ENCODE peak calls at places on chromosome 4, in six cellular contexts. R is fibroblast of lung, D is sigmoid colon, Y is H9, M is mucosa of descending colon, P is kidney epithelial cell. Z is an unnamed sample.

GRCh38 chr4:163582688-163583087 is 88.2 kb downstream of the TMA16 start:
- DNase-seq in R (no peak), M (no peak), P (no peak), D (no peak), Y (no peak), Z (no peak)

GRCh38 chr4:144310535-144310934 is 170.0 kb upstream of the GYPA start:
- DNase-seq in P (no peak), M (no peak), Y (no peak), R (no peak), D (no peak), Z (no peak)

GRCh38 chr4:40976343-40976742 is 226.6 kb downstream of the NSUN7 start:
- DNase-seq in M (no peak), D (no peak), Y (no peak), R (peak), P (no peak), Z (no peak)

GRCh38 chr4:133154725-133155124 is 5.6 kb downstream of the PCDH10 start:
- DNase-seq in M (no peak), R (peak), Y (no peak), D (no peak), P (no peak), Z (no peak)

GRCh38 chr4:147518846-147519767 is 38.2 kb downstream of the EDNRA start:
- DNase-seq in Y (peak), P (peak), D (no peak), M (no peak), R (peak), Z (no peak)

GRCh38 chr4:95596676-95597075 is 47.9 kb upstream of the UNC5C start:
- DNase-seq in D (no peak), M (no peak), Y (no peak), R (no peak), P (no peak), Z (no peak)

GRCh38 chr4:31620476-31620875 is 900.3 kb downstream of the PCDH7 start:
- DNase-seq in D (no peak), Y (no peak), R (peak), P (no peak), M (no peak), Z (no peak)

GRCh38 chr4:2271279-2272025 is 9.5 kb upstream of the MXD4 start:
- DNase-seq in R (no peak), D (no peak), P (no peak), Y (no peak), M (peak), Z (no peak)

GRCh38 chr4:154928640-154929257 is 147.7 kb downstream of the RBM46 start:
- DNase-seq in R (peak), Y (peak), P (peak), M (no peak), D (no peak), Z (no peak)

GRCh38 chr4:100933628-100934027 is 413.7 kb downstream of the PPP3CA start:
- DNase-seq in M (no peak), Y (no peak), R (peak), P (no peak), D (no peak), Z (no peak)

DNA sequence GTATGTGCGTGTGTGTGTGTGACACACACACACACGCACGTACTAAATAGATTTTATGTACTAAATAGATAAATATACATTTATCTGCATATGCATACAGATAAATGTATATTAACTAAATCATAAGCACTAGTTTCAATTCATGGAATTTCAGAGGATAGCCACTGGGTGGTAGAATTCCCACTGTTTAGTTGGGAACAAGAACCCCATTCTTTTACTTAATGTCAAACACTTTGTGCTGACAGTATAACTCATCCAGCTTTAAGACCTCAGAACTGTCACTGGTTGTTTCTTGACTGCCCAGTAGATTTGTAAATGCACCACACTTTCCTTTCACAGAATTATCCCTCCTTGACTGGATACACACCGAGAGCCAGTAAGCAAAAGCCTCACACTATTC is 32.5 kb downstream of the PPARGC1A start:
- DNase-seq in R (peak), Y (no peak), P (no peak), D (no peak), M (no peak), Z (no peak)
- TF ChIP-seq CTCF in R (peak), Y (peak), P (no peak), D (peak), M (peak), Z (no peak)

DNA sequence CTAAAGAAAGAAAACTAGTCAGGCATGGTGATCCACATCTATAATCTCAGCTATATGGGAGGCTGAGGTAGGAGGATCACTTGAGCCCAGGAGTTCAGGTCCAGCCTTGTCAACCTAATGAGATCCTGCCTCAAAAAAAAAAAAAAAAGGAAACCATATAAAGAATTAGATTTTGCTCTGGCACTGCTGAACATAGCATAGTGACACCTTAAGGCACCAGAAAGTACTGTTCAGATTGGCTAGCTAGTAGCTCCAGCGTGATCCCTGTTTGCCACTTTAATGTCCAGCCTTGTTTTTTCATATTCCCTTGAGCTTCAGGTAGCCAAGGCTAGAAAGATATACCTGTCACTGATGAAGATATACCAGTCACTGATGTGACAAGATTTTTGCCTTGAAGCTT is 34.1 kb downstream of the EXOC1 start:
- DNase-seq in D (no peak), Y (no peak), P (no peak), R (no peak), M (no peak), Z (no peak)
- TF ChIP-seq CTCF in D (no peak), Y (peak), P (no peak), R (no peak), M (no peak), Z (no peak)

DNA sequence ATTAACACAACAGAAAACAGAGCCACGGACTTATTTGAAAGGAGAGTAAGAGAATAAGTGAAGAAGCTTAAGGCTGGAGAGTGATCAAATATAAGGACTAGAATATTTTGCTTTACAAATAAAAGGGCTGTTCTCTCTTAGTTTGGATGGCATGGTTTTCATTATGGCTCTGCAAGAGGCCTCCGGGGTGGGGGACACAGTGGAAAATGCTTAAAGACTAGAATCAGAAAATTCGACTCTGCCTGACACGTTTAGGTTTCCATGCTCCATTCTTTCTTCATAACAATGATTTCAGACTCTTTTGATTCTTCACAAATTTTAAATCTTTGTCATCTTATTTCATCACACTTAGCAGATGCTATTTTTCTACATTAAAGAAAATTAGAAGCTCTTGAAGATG is 632.4 kb upstream of the BOD1L1 start:
- DNase-seq in Y (no peak), M (no peak), R (no peak), D (no peak), P (no peak), Z (no peak)
- TF ChIP-seq CTCF in Y (no peak), M (no peak), R (no peak), D (no peak), P (no peak), Z (no peak)

GRCh38 chr4:125315571-125316390 is 1.0 kb downstream of the FAT4 start:
- DNase-seq in P (no peak), M (no peak), R (peak), D (peak), Y (peak), Z (peak)

GRCh38 chr4:125314676-125315570 is at the start of gene FAT4:
- DNase-seq in Y (peak), P (peak), D (peak), R (peak), M (peak), Z (peak)

GRCh38 chr4:125317526-125317880 is 2.7 kb downstream of the FAT4 start:
- DNase-seq in D (peak), P (no peak), Y (peak), M (peak), R (peak), Z (no peak)

GRCh38 chr4:125316391-125316780 is 1.6 kb downstream of the FAT4 start:
- DNase-seq in D (no peak), Y (peak), P (no peak), R (no peak), M (peak), Z (peak)

GRCh38 chr4:125316781-125317525 is 2.2 kb downstream of the FAT4 start:
- DNase-seq in R (peak), P (no peak), Y (peak), D (peak), M (peak), Z (peak)
- TF ChIP-seq CTCF in R (no peak), P (peak), Y (peak), D (no peak), M (no peak), Z (no peak)

GRCh38 chr4:184649971-184650855 is 675 bp downstream of the PRIMPOL start:
- DNase-seq in D (peak), M (peak), Y (no peak), P (no peak), R (peak), Z (no peak)
- TF ChIP-seq CTCF in D (no peak), M (no peak), Y (no peak), P (no peak), R (no peak), Z (no peak)

GRCh38 chr4:16090306-16090705 is 6.5 kb upstream of the PROM1 start:
- DNase-seq in D (no peak), R (no peak), Y (no peak), P (no peak), M (no peak), Z (no peak)

GRCh38 chr4:16089156-16089555 is 5.3 kb upstream of the PROM1 start:
- DNase-seq in M (no peak), Y (no peak), D (no peak), R (no peak), P (no peak), Z (no peak)

DNA sequence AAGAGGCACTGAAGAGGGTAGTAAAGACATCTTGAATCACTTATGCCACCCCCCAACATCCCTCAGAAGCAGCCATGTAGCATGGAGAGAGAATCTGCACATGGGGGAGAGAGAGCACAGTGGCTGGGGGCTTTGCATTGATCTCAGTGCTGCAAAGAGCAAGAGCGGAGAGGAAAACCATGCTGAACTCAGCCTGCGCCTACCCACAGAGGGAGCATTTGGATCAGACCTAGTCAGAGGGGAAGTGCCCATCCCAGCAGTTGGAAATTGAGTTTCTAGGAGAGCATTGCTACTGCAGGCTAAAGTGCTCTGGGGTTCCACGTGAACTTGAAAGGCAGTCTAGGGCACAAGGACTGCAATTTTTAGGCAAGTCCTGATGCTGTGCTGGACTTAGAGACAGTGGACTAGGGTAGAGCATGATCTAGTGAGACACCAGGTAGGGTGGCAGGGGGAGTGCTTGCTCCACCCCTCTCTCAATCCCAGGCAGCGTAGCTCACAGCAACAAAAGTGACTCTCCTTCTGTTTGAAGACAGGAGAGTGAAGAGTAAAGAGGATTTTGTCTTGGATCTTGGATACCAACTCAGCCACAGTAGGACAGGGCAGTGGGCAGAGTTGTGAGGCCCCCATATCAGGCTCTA is 9.0 kb upstream of the PROM1 start:
- DNase-seq in R (no peak), M (no peak), P (no peak), D (no peak), Y (peak), Z (no peak)
- TF ChIP-seq CTCF in R (no peak), M (no peak), P (no peak), D (no peak), Y (peak), Z (no peak)

DNA sequence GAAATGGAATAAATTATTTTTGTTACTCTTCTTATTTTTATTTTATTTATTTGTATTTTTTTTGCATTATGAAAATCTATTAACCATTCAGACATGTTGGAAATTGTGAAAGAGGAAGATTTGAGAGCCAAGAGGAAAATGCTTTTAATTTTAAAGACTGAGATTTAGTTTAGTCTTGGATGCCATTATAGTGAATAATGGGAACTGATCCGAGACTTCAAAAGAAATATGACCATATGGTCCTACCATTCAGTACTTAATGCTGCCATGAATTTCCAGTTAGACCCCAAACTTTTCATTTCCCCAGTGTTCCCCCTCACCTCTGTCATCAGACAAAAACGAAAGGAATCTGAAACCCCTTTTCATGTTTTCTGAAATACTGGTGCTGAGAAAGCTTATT is 95.5 kb downstream of the TENM3 start:
- DNase-seq in Y (no peak), M (no peak), R (no peak), D (no peak), P (peak), Z (no peak)
- TF ChIP-seq CTCF in Y (no peak), M (no peak), R (no peak), D (no peak), P (no peak), Z (no peak)

DNA sequence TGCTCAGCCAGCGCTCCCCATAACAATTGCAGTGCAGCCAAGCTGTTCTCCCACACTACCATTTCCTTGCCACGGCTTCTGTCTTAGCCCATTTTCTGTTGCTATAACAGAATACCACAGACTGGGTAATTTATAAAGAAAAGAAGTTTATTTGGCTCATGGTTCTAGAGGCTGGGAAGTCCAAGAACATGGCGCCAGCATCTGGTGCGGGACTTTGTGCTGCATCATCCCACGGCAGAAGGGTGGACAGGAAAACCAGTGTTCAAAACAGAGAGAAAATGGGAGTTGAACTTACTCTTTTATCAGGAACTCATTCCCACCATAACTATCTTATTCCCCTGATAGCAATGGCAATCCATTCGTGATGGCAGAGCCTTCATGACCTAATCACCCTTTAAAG is 104.6 kb downstream of the FHDC1 start:
- DNase-seq in R (no peak), P (no peak), Y (no peak), M (no peak), D (no peak), Z (no peak)
- TF ChIP-seq CTCF in R (no peak), P (no peak), Y (no peak), M (no peak), D (no peak), Z (no peak)

GRCh38 chr4:149050840-149051239 is 608.6 kb upstream of the NR3C2 start:
- DNase-seq in R (no peak), Y (peak), M (no peak), D (no peak), P (no peak), Z (no peak)
- TF ChIP-seq CTCF in R (no peak), Y (peak), M (no peak), D (no peak), P (no peak), Z (no peak)

Z was measured in mesothelial cell of epicardium.